ENCODE peak calls at places on chromosomes 4 and X, in nine cellular contexts. M is GM13977; W is stimulated activated naive CD4-positive, alpha-beta T cell; X is ascending aorta; K is activated B cell treated with CpG ODN at 0.5 μM for 24 hours; L is activated T-helper 1 cell treated with Interleukin-2 at 50 U/mL for 16 hours; C is iPS-NIHi11; F is GM20000; D is activated CD4-positive, CD25-positive, alpha-beta regulatory T cell. U is an unnamed sample.

GRCh38 chr4:168475745-168476144 is 4.5 kb downstream of the DDX60L start:
- DNase-seq in M (no peak), W (no peak), X (no peak), K (no peak), L (no peak), C (peak; percentile 22), F (no peak), D (no peak), U (no peak)

GRCh38 chr4:86302242-86302641 is 57.6 kb downstream of the MAPK10 start:
- DNase-seq in M (no peak), W (no peak), X (no peak), K (no peak), L (no peak), C (peak; percentile 33), F (no peak), D (no peak), U (no peak)

GRCh38 chrX:132631579-132632232 is 142.9 kb upstream of the MBNL3 start:
- DNase-seq in M (peak; percentile 21), W (no peak), X (no peak), K (no peak), L (no peak), C (peak; percentile 30), F (peak; percentile 10), D (no peak), U (no peak)

GRCh38 chr4:184457530-184458249 is 16.7 kb downstream of the IRF2 start:
- DNase-seq in M (peak; percentile 72), W (no peak), X (no peak), K (no peak), L (no peak), C (no peak), F (peak; percentile 58), D (no peak), U (peak; percentile 32)

GRCh38 chrX:374566-374965 is 12.1 kb downstream of the PPP2R3B start:
- DNase-seq in M (no peak), W (no peak), X (no peak), K (no peak), L (no peak), C (no peak), F (peak; percentile 29), D (no peak), U (no peak)

GRCh38 chr4:118941149-118941548 is 52.5 kb downstream of the SYNPO2 start:
- DNase-seq in M (no peak), W (no peak), X (no peak), K (no peak), L (no peak), C (no peak), F (no peak), D (no peak), U (peak; percentile 49)

GRCh38 chr4:121119715-121120114 is 44.4 kb downstream of the TNIP3 start:
- DNase-seq in M (no peak), W (no peak), X (no peak), K (no peak), L (no peak), C (no peak), F (no peak), D (no peak), U (no peak)

GRCh38 chr4:140136509-140136908 is 17.5 kb downstream of the MAML3 start:
- DNase-seq in M (no peak), W (no peak), X (no peak), K (no peak), L (no peak), C (no peak), F (no peak), D (no peak), U (no peak)

GRCh38 chr4:152359208-152360044 is 176.5 kb downstream of the FBXW7 start:
- DNase-seq in M (peak; percentile 5), W (no peak), X (no peak), K (no peak), L (no peak), C (no peak), F (peak; percentile 3), D (no peak), U (no peak)

GRCh38 chrX:18931972-18932371 is 51.9 kb downstream of the PHKA2 start:
- DNase-seq in M (no peak), W (no peak), X (no peak), K (no peak), L (no peak), C (peak; percentile 31), F (no peak), D (no peak), U (no peak)

GRCh38 chrX:7139202-7140081 is 8.1 kb upstream of the STS start:
- DNase-seq in M (no peak), W (no peak), X (no peak), K (no peak), L (no peak), C (no peak), F (no peak), D (no peak), U (no peak)

GRCh38 chr4:159360549-159360948 is 257.7 kb downstream of the RAPGEF2 start:
- DNase-seq in M (no peak), W (no peak), X (no peak), K (no peak), L (no peak), C (no peak), F (no peak), D (no peak), U (no peak)

GRCh38 chrX:12319012-12319519 is 180.8 kb downstream of the FRMPD4 start:
- DNase-seq in M (no peak), W (no peak), X (no peak), K (no peak), L (no peak), C (no peak), F (no peak), D (no peak), U (no peak)

GRCh38 chrX:154354013-154354412 is 20.4 kb downstream of the FLNA start:
- DNase-seq in M (no peak), W (no peak), X (no peak), K (no peak), L (no peak), C (no peak), F (no peak), D (no peak), U (no peak)

GRCh38 chr4:55554453-55555030 is 7.8 kb upstream of the CLOCK start:
- DNase-seq in M (peak; percentile 25), W (no peak), X (no peak), K (no peak), L (no peak), C (no peak), F (peak; percentile 31), D (no peak), U (no peak)

GRCh38 chr4:98689507-98690174 is 31.2 kb upstream of the TSPAN5 start:
- DNase-seq in M (no peak), W (no peak), X (no peak), K (no peak), L (no peak), C (no peak), F (no peak), D (no peak), U (no peak)

GRCh38 chrX:135892781-135893180 is 463 bp downstream of the CT45A10 start:
- DNase-seq in M (no peak), W (no peak), X (no peak), K (no peak), L (no peak), C (no peak), F (no peak), D (no peak), U (no peak)

GRCh38 chr4:149985981-149986380 is 92.3 kb upstream of the DCLK2 start:
- DNase-seq in M (no peak), W (no peak), X (no peak), K (no peak), L (no peak), C (no peak), F (no peak), D (no peak), U (no peak)

U was measured in gastrocnemius medialis.